ENCODE peak calls at places on chromosomes 3 and 15, in five cellular contexts. W is T-cell, N is AG09309, E is NCI-H146, K is PC-3. J is an unnamed sample.

GRCh38 chr3:107106316-107106715 is 270.9 kb upstream of the CCDC54 start:
- DNase-seq in W (no peak), K (peak), N (no peak), E (no peak), J (no peak)

GRCh38 chr15:39251413-39252197 is 329.3 kb upstream of the THBS1 start:
- DNase-seq in K (no peak), N (no peak), E (no peak), W (no peak), J (no peak)

GRCh38 chr3:108835101-108835500 is 12.5 kb downstream of the TRAT1 start:
- DNase-seq in E (no peak), W (no peak), N (no peak), K (no peak), J (no peak)

GRCh38 chr3:129448187-129448895 is 8.3 kb downstream of the IFT122 start:
- DNase-seq in W (no peak), K (no peak), E (no peak), N (no peak), J (no peak)

GRCh38 chr15:53831907-53832793 is 72.7 kb upstream of the WDR72 start:
- DNase-seq in E (peak), K (no peak), N (no peak), W (no peak), J (no peak)

GRCh38 chr3:147191795-147192385 is 214.5 kb downstream of the ZIC4 start:
- DNase-seq in W (no peak), N (peak), K (peak), E (peak), J (no peak)

GRCh38 chr3:114496874-114497273 is 203.0 kb downstream of the TIGIT start:
- DNase-seq in W (no peak), K (no peak), E (no peak), N (peak), J (no peak)

GRCh38 chr3:16841906-16842709 is 42.6 kb upstream of the PLCL2 start:
- DNase-seq in N (no peak), E (no peak), K (no peak), W (peak), J (peak)

GRCh38 chr15:101124731-101125558 is 126.9 kb downstream of the CHSY1 start:
- DNase-seq in W (no peak), K (peak), N (peak), E (no peak), J (no peak)

GRCh38 chr15:53808058-53808703 is 48.7 kb upstream of the WDR72 start:
- DNase-seq in E (no peak), W (no peak), K (peak), N (no peak), J (peak)

GRCh38 chr3:196008929-196009328 is 73.0 kb downstream of the TFRC start:
- DNase-seq in N (no peak), E (no peak), W (no peak), K (no peak), J (no peak)

GRCh38 chr3:185552358-185552877 is at the start of gene LIPH:
- DNase-seq in N (no peak), E (peak), K (peak), W (no peak), J (no peak)

GRCh38 chr15:55589297-55589696 is 1.2 kb upstream of the PYGO1 start:
- DNase-seq in W (no peak), K (no peak), E (no peak), N (no peak), J (no peak)

GRCh38 chr3:29397406-29397805 is 116.5 kb downstream of the RBMS3 start:
- DNase-seq in K (no peak), W (no peak), N (no peak), E (no peak), J (no peak)

GRCh38 chr3:42014443-42014945 is 52.6 kb upstream of the ULK4 start:
- DNase-seq in K (peak), E (peak), W (no peak), N (no peak), J (no peak)

GRCh38 chr15:91469627-91470567 is 369.8 kb downstream of the SV2B start:
- DNase-seq in K (no peak), W (peak), N (no peak), E (no peak), J (no peak)

GRCh38 chr3:114058646-114059045 is 2.1 kb downstream of the QTRT2 start:
- DNase-seq in K (peak), W (no peak), E (no peak), N (no peak), J (no peak)

GRCh38 chr15:52287114-52287513 is 8.5 kb downstream of the MYO5C start:
- DNase-seq in N (no peak), E (no peak), K (peak), W (no peak), J (no peak)

GRCh38 chr15:84001655-84002054 is 233.9 kb upstream of the GOLGA6L4 start:
- DNase-seq in K (no peak), N (no peak), W (no peak), E (no peak), J (no peak)

GRCh38 chr3:110895054-110895453 is 176.6 kb upstream of the NECTIN3 start:
- DNase-seq in W (no peak), N (no peak), E (no peak), K (no peak), J (no peak)

GRCh38 chr3:46298871-46299607 is 54.9 kb upstream of the CCR2 start:
- DNase-seq in N (no peak), E (no peak), W (no peak), K (no peak), J (no peak)